ENCODE peak calls at places on chromosomes 12 and 14, in five cellular contexts. One of them, this sample, is unnamed.

GRCh38 chr12:128823216-128823915 is 392 bp downstream of the SLC15A4 start:
- DNase-seq in HepG2: peak; percentile 12
- DNase-seq in HCT116: no peak
- DNase-seq in K562: peak; percentile 45
- DNase-seq in GM12878: no peak
- DNase-seq in this sample: peak; percentile 16

GRCh38 chr12:57390174-57390573 is 40.7 kb downstream of the R3HDM2 start:
- DNase-seq in HCT116: no peak
- DNase-seq in HepG2: no peak
- DNase-seq in K562: no peak
- DNase-seq in GM12878: no peak
- DNase-seq in this sample: no peak

GRCh38 chr14:72443991-72444431 is 449.9 kb downstream of the DPF3 start:
- DNase-seq in K562: no peak
- DNase-seq in GM12878: peak; percentile 28
- DNase-seq in HCT116: no peak
- DNase-seq in HepG2: no peak
- DNase-seq in this sample: no peak

GRCh38 chr14:69580009-69580577 is 5.4 kb upstream of the CCDC177 start:
- DNase-seq in HCT116: peak; percentile 37
- DNase-seq in HepG2: peak; percentile 95
- DNase-seq in GM12878: no peak
- DNase-seq in K562: peak; percentile 61
- DNase-seq in this sample: peak; percentile 44

GRCh38 chr12:54329756-54330155 is 4.8 kb downstream of the COPZ1 start:
- DNase-seq in K562: no peak
- DNase-seq in GM12878: no peak
- DNase-seq in HCT116: no peak
- DNase-seq in HepG2: peak; percentile 20
- DNase-seq in this sample: no peak

GRCh38 chr12:102917026-102917787 is at the start of gene PAH:
- DNase-seq in HepG2: peak; percentile 91
- DNase-seq in K562: peak; percentile 30
- DNase-seq in HCT116: no peak
- DNase-seq in GM12878: no peak
- DNase-seq in this sample: peak; percentile 28

GRCh38 chr12:12278899-12279298 is 12.1 kb upstream of the LRP6 start:
- DNase-seq in K562: no peak
- DNase-seq in GM12878: no peak
- DNase-seq in HCT116: no peak
- DNase-seq in HepG2: no peak
- DNase-seq in this sample: no peak

GRCh38 chr12:79413796-79414195 is 277.0 kb downstream of the PAWR start:
- DNase-seq in HCT116: no peak
- DNase-seq in K562: no peak
- DNase-seq in GM12878: no peak
- DNase-seq in HepG2: no peak
- DNase-seq in this sample: no peak

GRCh38 chr14:63039800-63040380 is 5.4 kb downstream of the KCNH5 start:
- DNase-seq in HCT116: no peak
- DNase-seq in K562: no peak
- DNase-seq in HepG2: peak; percentile 31
- DNase-seq in GM12878: no peak
- DNase-seq in this sample: peak; percentile 44

GRCh38 chr12:112349440-112349839 is 32.8 kb downstream of the HECTD4 start:
- DNase-seq in GM12878: no peak
- DNase-seq in K562: no peak
- DNase-seq in HCT116: no peak
- DNase-seq in HepG2: no peak
- DNase-seq in this sample: no peak

GRCh38 chr12:131055093-131055465 is 101.4 kb downstream of the ADGRD1 start:
- DNase-seq in HepG2: no peak
- DNase-seq in K562: no peak
- DNase-seq in GM12878: no peak
- DNase-seq in HCT116: no peak
- DNase-seq in this sample: no peak
- TF ChIP-seq ZNF274 in HepG2: no peak
- TF ChIP-seq ZNF274 in K562: no peak
- TF ChIP-seq ZNF274 in GM12878: no peak
- TF ChIP-seq ZNF274 in HCT116: no peak
- TF ChIP-seq ZNF274 in this sample: no peak

GRCh38 chr12:116443706-116444589 is 115.2 kb upstream of the MAP1LC3B2 start:
- DNase-seq in GM12878: no peak
- DNase-seq in K562: no peak
- DNase-seq in HepG2: no peak
- DNase-seq in HCT116: no peak
- DNase-seq in this sample: no peak
- H3K9ac ChIP-seq in GM12878: no peak overlapping the region
- H3K9ac ChIP-seq in K562: peak overlapping the region; percentile 1
- H3K9ac ChIP-seq in HepG2: no peak overlapping the region
- H3K9ac ChIP-seq in HCT116: no peak overlapping the region
- H3K9ac ChIP-seq in this sample: no peak overlapping the region

GRCh38 chr12:68250454-68250853 is 3.0 kb downstream of the IL22 start:
- DNase-seq in GM12878: no peak
- DNase-seq in HCT116: no peak
- DNase-seq in K562: no peak
- DNase-seq in HepG2: no peak
- DNase-seq in this sample: no peak
- TF ChIP-seq ZNF274 in GM12878: no peak
- TF ChIP-seq ZNF274 in HCT116: no peak
- TF ChIP-seq ZNF274 in K562: no peak
- TF ChIP-seq ZNF274 in HepG2: no peak
- TF ChIP-seq ZNF274 in this sample: no peak

GRCh38 chr12:49930515-49931288 is 19.8 kb upstream of the AQP2 start:
- DNase-seq in K562: no peak
- DNase-seq in HCT116: no peak
- DNase-seq in GM12878: no peak
- DNase-seq in HepG2: no peak
- DNase-seq in this sample: no peak
- H3K9ac ChIP-seq in K562: no peak overlapping the region
- H3K9ac ChIP-seq in HCT116: no peak overlapping the region
- H3K9ac ChIP-seq in GM12878: no peak overlapping the region
- H3K9ac ChIP-seq in HepG2: no peak overlapping the region
- H3K9ac ChIP-seq in this sample: no peak overlapping the region

GRCh38 chr12:19624401-19624930 is 185.2 kb downstream of the AEBP2 start:
- DNase-seq in K562: no peak
- DNase-seq in GM12878: no peak
- DNase-seq in HepG2: no peak
- DNase-seq in HCT116: no peak
- DNase-seq in this sample: no peak
- TF ChIP-seq ZNF274 in K562: no peak
- TF ChIP-seq ZNF274 in GM12878: no peak
- TF ChIP-seq ZNF274 in HepG2: no peak
- TF ChIP-seq ZNF274 in HCT116: no peak
- TF ChIP-seq ZNF274 in this sample: no peak